ENCODE peak calls at places on chromosomes 2 and 18, in eight cellular contexts. D is thoracic aorta, R is breast epithelium, G is uterus, I is fibroblast of lung, L is testis, K is transverse colon, V is esophagus muscularis mucosa. M is an unnamed sample.

GRCh38 chr2:48600204-48600813 is 17.3 kb upstream of the GTF2A1L start:
- DNase-seq in R (no peak), L (peak; percentile 25), G (no peak), K (no peak), I (peak; percentile 67), D (no peak), V (no peak), M (no peak)

GRCh38 chr2:48227617-48228344 is 302.2 kb upstream of the STON1 start:
- DNase-seq in I (peak; percentile 6), V (no peak), D (no peak), K (no peak), L (no peak), G (no peak), R (no peak), M (no peak)

GRCh38 chr18:57931038-57931437 is 113.0 kb upstream of the NEDD4L start:
- DNase-seq in K (peak; percentile 26), I (no peak), R (no peak), D (no peak), G (no peak), V (peak; percentile 8), L (no peak), M (no peak)

GRCh38 chr2:188922191-188922590 is 52.0 kb upstream of the COL3A1 start:
- DNase-seq in G (no peak), D (no peak), L (no peak), V (no peak), R (no peak), I (no peak), K (no peak), M (no peak)

GRCh38 chr2:172456002-172456401 is 28.6 kb downstream of the ITGA6 start:
- DNase-seq in G (no peak), D (no peak), R (no peak), I (no peak), K (peak; percentile 61), L (no peak), V (peak; percentile 90), M (peak; percentile 34)

GRCh38 chr18:50410008-50410407 is 35.2 kb downstream of the SKA1 start:
- DNase-seq in R (no peak), V (no peak), K (no peak), G (no peak), I (no peak), D (no peak), L (no peak), M (no peak)

GRCh38 chr2:43343573-43344304 is 117.3 kb upstream of the ZFP36L2 start:
- DNase-seq in G (peak; percentile 95), V (peak; percentile 42), L (peak; percentile 91), D (peak; percentile 65), K (peak; percentile 70), I (peak; percentile 93), R (peak; percentile 85), M (no peak)

GRCh38 chr2:184596819-184597411 is 1.4 kb upstream of the ZNF804A start:
- DNase-seq in R (no peak), G (no peak), K (no peak), D (no peak), I (peak; percentile 76), V (no peak), L (no peak), M (no peak)

GRCh38 chr2:242020196-242021004 is 150.9 kb downstream of the RTP5 start:
- DNase-seq in K (peak; percentile 30), G (peak; percentile 58), R (no peak), I (peak; percentile 19), V (no peak), D (no peak), L (peak; percentile 78), M (no peak)

GRCh38 chr18:23710068-23710527 is 20.8 kb downstream of the LAMA3 start:
- DNase-seq in V (no peak), G (no peak), D (no peak), K (no peak), I (no peak), L (no peak), R (no peak), M (no peak)

GRCh38 chr2:75646090-75646582 is 447 bp upstream of the MRPL19 start:
- DNase-seq in K (no peak), G (no peak), L (no peak), V (no peak), I (no peak), D (no peak), R (no peak), M (no peak)

GRCh38 chr2:75643980-75644379 is 2.6 kb upstream of the MRPL19 start:
- DNase-seq in I (no peak), D (no peak), V (no peak), R (no peak), L (no peak), G (no peak), K (no peak), M (no peak)

GRCh38 chr2:75646583-75647425 is at the start of gene MRPL19:
- DNase-seq in R (peak; percentile 75), L (peak; percentile 97), V (peak; percentile 95), D (peak; percentile 45), K (peak; percentile 90), G (peak; percentile 88), I (peak; percentile 95), M (peak; percentile 95)

GRCh38 chr2:75645643-75646042 is 940 bp upstream of the MRPL19 start:
- DNase-seq in L (no peak), D (no peak), G (no peak), K (no peak), R (no peak), I (no peak), V (no peak), M (no peak)

GRCh38 chr2:75647771-75648170 is 1.2 kb downstream of the MRPL19 start:
- DNase-seq in V (no peak), I (no peak), G (no peak), L (no peak), K (no peak), R (no peak), D (no peak), M (no peak)
- H3K27ac ChIP-seq in V (no peak overlapping the region), I (no peak overlapping the region), G (peak overlapping the region; percentile 70), L (no peak overlapping the region), K (no peak overlapping the region), R (no peak overlapping the region), D (no peak overlapping the region), M (no peak overlapping the region)

GRCh38 chr18:28176933-28177827 is at the start of gene CDH2:
- DNase-seq in G (peak; percentile 20), R (no peak), I (peak; percentile 71), L (peak; percentile 90), K (no peak), D (no peak), V (no peak), M (peak; percentile 94)
- TF ChIP-seq CTCF in G (no peak), R (no peak), I (no peak), L (no peak), K (no peak), D (peak; percentile 25), V (peak; percentile 13), M (no peak)

GRCh38 chr2:152471013-152471412 is 136.0 kb downstream of the FMNL2 start:
- DNase-seq in V (no peak), R (no peak), I (no peak), K (no peak), G (no peak), D (no peak), L (no peak), M (no peak)

GRCh38 chr2:152471499-152471898 is 136.5 kb downstream of the FMNL2 start:
- DNase-seq in I (no peak), R (no peak), G (no peak), V (no peak), K (no peak), D (no peak), L (peak; percentile 54), M (no peak)

GRCh38 chr2:152466925-152467676 is 132.1 kb downstream of the FMNL2 start:
- DNase-seq in D (peak; percentile 21), V (no peak), L (no peak), K (peak; percentile 19), I (no peak), G (peak; percentile 41), R (peak; percentile 57), M (no peak)

GRCh38 chr2:152467677-152468406 is 132.9 kb downstream of the FMNL2 start:
- DNase-seq in D (no peak), G (no peak), V (peak; percentile 39), L (no peak), I (no peak), K (no peak), R (no peak), M (no peak)

DNA sequence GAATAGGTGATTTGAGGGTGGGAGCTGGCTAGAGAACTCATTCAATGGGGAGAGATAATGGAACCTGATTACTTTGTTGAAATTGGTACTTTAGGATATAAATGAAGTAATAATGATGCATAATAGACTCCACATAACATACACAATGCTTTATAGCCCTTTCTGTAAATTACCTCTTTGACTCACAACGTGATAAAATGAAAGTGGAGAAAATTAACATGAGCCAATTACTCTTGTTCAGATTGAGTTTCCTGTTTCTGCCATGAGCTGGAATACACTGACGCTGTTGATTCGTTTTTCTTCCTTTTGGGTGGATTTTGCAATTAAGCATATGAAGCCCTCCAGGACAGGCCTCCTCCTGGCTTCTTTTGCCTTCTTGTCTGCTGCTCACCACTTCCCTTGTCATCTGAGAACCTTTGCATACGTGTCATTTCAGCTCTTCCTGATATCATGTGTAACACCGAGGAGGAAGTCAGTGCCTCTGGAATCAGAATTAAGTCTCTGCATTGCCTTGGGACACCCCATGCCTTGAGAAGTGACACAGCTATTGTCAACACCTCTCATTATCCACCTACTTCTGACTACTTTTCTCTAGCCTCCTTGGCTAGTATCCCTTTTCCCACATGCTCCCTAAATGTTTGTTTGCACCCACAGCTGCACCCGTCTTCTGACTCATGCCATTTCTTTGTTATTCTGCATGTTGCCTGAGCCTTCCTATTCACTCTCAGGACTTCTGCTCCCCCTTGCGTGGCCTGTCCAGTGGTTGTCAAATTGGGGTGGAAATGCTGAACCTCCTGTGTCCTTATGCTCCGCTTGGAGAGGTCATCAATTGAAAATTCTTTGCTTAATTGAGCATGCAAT is 134.1 kb downstream of the FMNL2 start:
- DNase-seq in L (no peak), I (no peak), G (no peak), V (peak; percentile 87), D (no peak), R (no peak), K (peak; percentile 16), M (no peak)
- H3K4me3 ChIP-seq in L (no peak overlapping the region), I (no peak overlapping the region), G (no peak overlapping the region), V (no peak overlapping the region), D (peak overlapping the region; percentile 34), R (no peak overlapping the region), K (peak overlapping the region; percentile 35), M (no peak overlapping the region)

GRCh38 chr18:10025756-10026290 is 112.0 kb downstream of the VAPA start:
- DNase-seq in K (no peak), I (no peak), L (no peak), R (no peak), G (peak; percentile 38), V (no peak), D (no peak), M (no peak)

GRCh38 chr18:10027461-10027860 is 113.6 kb downstream of the VAPA start:
- DNase-seq in V (no peak), I (no peak), K (no peak), D (no peak), L (no peak), R (no peak), G (peak; percentile 15), M (no peak)

GRCh38 chr18:10027031-10027430 is 113.2 kb downstream of the VAPA start:
- DNase-seq in G (no peak), L (no peak), V (no peak), I (no peak), K (no peak), D (no peak), R (no peak), M (peak; percentile 61)

GRCh38 chr18:10022365-10022764 is 108.5 kb downstream of the VAPA start:
- DNase-seq in I (no peak), R (no peak), V (no peak), L (no peak), G (no peak), D (no peak), K (no peak), M (no peak)

GRCh38 chr18:10023853-10024638 is 110.2 kb downstream of the VAPA start:
- DNase-seq in I (no peak), D (no peak), L (no peak), V (no peak), G (no peak), K (no peak), R (no peak), M (no peak)
- H3K27ac ChIP-seq in I (no peak overlapping the region), D (no peak overlapping the region), L (no peak overlapping the region), V (no peak overlapping the region), G (no peak overlapping the region), K (no peak overlapping the region), R (no peak overlapping the region), M (no peak overlapping the region)

M was measured in WERI-Rb-1.